ENCODE peak calls at places on chromosomes 11 and 22, in eight cellular contexts. P is NCI-H1417; U is neural progenitor cell; N is AG09309; M is GDM1; Q is OCI-M1; A is GM23338; E is naive thymus-derived CD8-positive, alpha-beta T cell. C is an unnamed sample.

GRCh38 chr22:31639640-31640039 is 22.4 kb downstream of the PISD start:
- DNase-seq in U (no peak), P (no peak), N (no peak), M (no peak), A (no peak), E (no peak), Q (peak), C (no peak)

GRCh38 chr22:23826510-23827350 is 12.1 kb downstream of the DERL3 start:
- DNase-seq in P (peak), E (no peak), Q (no peak), A (no peak), U (peak), N (no peak), M (no peak), C (peak)

GRCh38 chr11:78656984-78657383 is 82.3 kb upstream of the NARS2 start:
- DNase-seq in Q (no peak), P (no peak), A (no peak), M (no peak), E (no peak), N (no peak), U (no peak), C (no peak)

GRCh38 chr11:88398372-88399140 is 61.0 kb upstream of the CTSC start:
- DNase-seq in A (no peak), M (no peak), P (no peak), N (no peak), Q (peak), E (no peak), U (no peak), C (peak)

GRCh38 chr22:22748756-22749155 is 104.3 kb downstream of the GGTLC2 start:
- DNase-seq in Q (no peak), M (no peak), P (no peak), E (no peak), N (no peak), U (no peak), A (no peak), C (no peak)

GRCh38 chr11:87304350-87304749 is 266.6 kb downstream of the TMEM135 start:
- DNase-seq in N (no peak), P (no peak), A (no peak), E (no peak), Q (no peak), U (no peak), M (no peak), C (no peak)

GRCh38 chr22:42912049-42912448 is 55.0 kb upstream of the ARFGAP3 start:
- DNase-seq in Q (peak), M (peak), N (no peak), A (no peak), P (no peak), E (no peak), U (no peak), C (no peak)

GRCh38 chr11:38491986-38492385 is 1894.0 kb upstream of the RAG2 start:
- DNase-seq in M (no peak), N (no peak), U (no peak), Q (no peak), A (no peak), P (no peak), E (no peak), C (no peak)

GRCh38 chr11:72141066-72141465 is 5.5 kb downstream of the FOLR3 start:
- DNase-seq in A (no peak), U (no peak), M (peak), P (no peak), N (peak), Q (peak), E (no peak), C (peak)

GRCh38 chr11:67780056-67780455 is 105.6 kb upstream of the ALDH3B2 start:
- DNase-seq in E (no peak), A (no peak), M (no peak), Q (peak), N (no peak), U (no peak), P (no peak), C (no peak)

GRCh38 chr11:9066432-9066925 is 24.9 kb downstream of the SCUBE2 start:
- DNase-seq in U (no peak), P (peak), A (peak), Q (no peak), M (no peak), N (no peak), E (no peak), C (no peak)

GRCh38 chr22:38569181-38569971 is 607 bp downstream of the DMC1 start:
- DNase-seq in N (no peak), E (no peak), M (no peak), Q (no peak), U (no peak), A (peak), P (no peak), C (no peak)

GRCh38 chr11:80320765-80321164 is 879.9 kb upstream of the TENM4 start:
- DNase-seq in Q (peak), P (peak), N (no peak), M (no peak), U (no peak), A (peak), E (no peak), C (no peak)

GRCh38 chr11:128735935-128736610 is 42.2 kb downstream of the FLI1 start:
- DNase-seq in U (no peak), E (peak), N (no peak), P (no peak), M (no peak), Q (no peak), A (no peak), C (no peak)

GRCh38 chr11:124899376-124900145 is 1.9 kb upstream of the ROBO4 start:
- DNase-seq in U (no peak), M (no peak), P (no peak), Q (no peak), A (no peak), E (no peak), N (no peak), C (no peak)

GRCh38 chr22:26470807-26471206 is 12.8 kb downstream of the HPS4 start:
- DNase-seq in E (no peak), P (no peak), M (no peak), U (no peak), Q (no peak), A (no peak), N (no peak), C (no peak)

GRCh38 chr11:69642549-69642912 is 1.6 kb downstream of the CCND1 start:
- DNase-seq in A (peak), M (no peak), U (peak), Q (peak), E (peak), P (no peak), N (no peak), C (no peak)

GRCh38 chr11:1460396-1460795 is 26.2 kb downstream of the MOB2 start:
- DNase-seq in U (no peak), P (no peak), A (no peak), M (no peak), Q (no peak), N (no peak), E (no peak), C (no peak)

GRCh38 chr22:28030442-28030841 is 111.4 kb upstream of the PITPNB start:
- DNase-seq in A (no peak), M (no peak), U (no peak), N (no peak), E (no peak), Q (no peak), P (peak), C (no peak)

GRCh38 chr22:21952586-21953571 is at the start of gene PPM1F:
- DNase-seq in A (peak), Q (peak), E (peak), P (peak), U (peak), M (peak), N (no peak), C (peak)

GRCh38 chr11:76803811-76804600 is 20.9 kb downstream of the TSKU start:
- DNase-seq in N (no peak), M (no peak), E (peak), P (no peak), A (no peak), Q (peak), U (no peak), C (peak)

GRCh38 chr11:45285289-45285828 is 782 bp downstream of the SYT13 start:
- DNase-seq in E (no peak), M (no peak), A (peak), U (peak), Q (no peak), N (no peak), P (no peak), C (no peak)

GRCh38 chr22:45246060-45246985 is 5.6 kb upstream of the KIAA0930 start:
- DNase-seq in N (peak), E (no peak), M (no peak), U (no peak), P (no peak), Q (no peak), A (no peak), C (peak)

GRCh38 chr11:74306440-74307175 is 4.8 kb downstream of the P4HA3 start:
- DNase-seq in E (no peak), U (no peak), M (no peak), Q (peak), A (no peak), P (no peak), N (no peak), C (no peak)

GRCh38 chr11:110565344-110565684 is 135.6 kb downstream of the FDX1 start:
- DNase-seq in P (no peak), N (peak), Q (peak), E (no peak), U (peak), A (peak), M (no peak), C (peak)

GRCh38 chr11:123218451-123218850 is 23.4 kb upstream of the CLMP start:
- DNase-seq in Q (no peak), E (no peak), A (peak), U (no peak), M (no peak), N (no peak), P (no peak), C (no peak)

GRCh38 chr22:49497266-49497665 is 330.4 kb downstream of the BRD1 start:
- DNase-seq in A (no peak), P (no peak), U (no peak), M (no peak), Q (peak), E (no peak), N (no peak), C (no peak)

GRCh38 chr11:87125257-87125656 is 87.5 kb downstream of the TMEM135 start:
- DNase-seq in A (no peak), Q (no peak), U (no peak), N (no peak), M (no peak), P (peak), E (no peak), C (peak)

GRCh38 chr11:3947084-3947483 is 91.6 kb downstream of the STIM1 start:
- DNase-seq in E (peak), M (peak), P (no peak), A (no peak), N (no peak), U (no peak), Q (no peak), C (peak)

GRCh38 chr11:8913961-8914660 is 3.1 kb downstream of the AKIP1 start:
- DNase-seq in N (no peak), A (peak), M (peak), E (peak), Q (peak), P (peak), U (peak), C (no peak)

GRCh38 chr11:65571940-65572339 is 398 bp upstream of the FAM89B start:
- DNase-seq in N (no peak), A (peak), Q (peak), P (no peak), M (no peak), U (peak), E (no peak), C (no peak)

GRCh38 chr11:133810179-133810550 is 35.1 kb downstream of the SPATA19 start:
- DNase-seq in Q (no peak), E (no peak), M (no peak), N (no peak), A (no peak), P (no peak), U (no peak), C (no peak)

GRCh38 chr22:40258463-40259046 is 80.8 kb downstream of the TNRC6B start:
- DNase-seq in A (no peak), E (peak), Q (no peak), U (no peak), M (no peak), P (no peak), N (no peak), C (no peak)